ENCODE peak calls at places on chromosomes 6 and 20, in five cellular contexts. W is sigmoid colon, K is choroid plexus epithelial cell, S is left ventricle myocardium inferior, M is brain microvascular endothelial cell. G is an unnamed sample.

GRCh38 chr20:60138263-60139127 is 180.3 kb downstream of the CDH26 start:
- DNase-seq in W (no peak), K (peak), S (peak), M (peak), G (no peak)

GRCh38 chr6:126812651-126813050 is 305.8 kb upstream of the RSPO3 start:
- DNase-seq in W (no peak), K (peak), S (no peak), M (no peak), G (peak)

GRCh38 chr6:159978291-159979135 is 9.6 kb downstream of the IGF2R start:
- DNase-seq in W (peak), K (no peak), S (no peak), M (no peak), G (no peak)

GRCh38 chr6:33144373-33144772 is 47.9 kb downstream of the COL11A2 start:
- DNase-seq in W (no peak), K (no peak), S (no peak), M (no peak), G (peak)

GRCh38 chr6:48236375-48236774 is 125.4 kb upstream of the PTCHD4 start:
- DNase-seq in W (no peak), K (no peak), S (no peak), M (no peak), G (no peak)

GRCh38 chr20:53032021-53033001 is 60.2 kb downstream of the TSHZ2 start:
- DNase-seq in W (peak), K (peak), S (no peak), M (no peak), G (no peak)

GRCh38 chr20:5153612-5154542 is 27.1 kb downstream of the CDS2 start:
- DNase-seq in W (no peak), K (no peak), S (no peak), M (no peak), G (no peak)

GRCh38 chr20:35311409-35311808 is 19.2 kb upstream of the FAM83C start:
- DNase-seq in W (no peak), K (no peak), S (no peak), M (no peak), G (peak)

GRCh38 chr20:9279905-9280304 is 211.0 kb downstream of the PLCB4 start:
- DNase-seq in W (no peak), K (no peak), S (no peak), M (no peak), G (no peak)

GRCh38 chr6:108002365-108003221 is 44.6 kb upstream of the SEC63 start:
- DNase-seq in W (no peak), K (peak), S (no peak), M (peak), G (peak)

GRCh38 chr6:112502348-112503130 is 155.4 kb downstream of the RFPL4B start:
- DNase-seq in W (no peak), K (peak), S (no peak), M (no peak), G (peak)

GRCh38 chr6:83511901-83512681 is at the start of gene PRSS35:
- DNase-seq in W (no peak), K (peak), S (peak), M (peak), G (peak)

GRCh38 chr6:137776786-137777185 is 90.3 kb upstream of the TNFAIP3 start:
- DNase-seq in W (no peak), K (peak), S (no peak), M (peak), G (peak)

GRCh38 chr6:21033575-21034026 is 499.3 kb downstream of the CDKAL1 start:
- DNase-seq in W (peak), K (peak), S (peak), M (peak), G (peak)

GRCh38 chr6:140436023-140436811 is 1061.8 kb upstream of the CITED2 start:
- DNase-seq in W (no peak), K (peak), S (no peak), M (peak), G (peak)

GRCh38 chr20:45927071-45927878 is 7.2 kb upstream of the PCIF1 start:
- DNase-seq in W (no peak), K (no peak), S (no peak), M (no peak), G (no peak)
- TF ChIP-seq CTCF in W (no peak), K (no peak), S (no peak), M (no peak), G (no peak)

DNA sequence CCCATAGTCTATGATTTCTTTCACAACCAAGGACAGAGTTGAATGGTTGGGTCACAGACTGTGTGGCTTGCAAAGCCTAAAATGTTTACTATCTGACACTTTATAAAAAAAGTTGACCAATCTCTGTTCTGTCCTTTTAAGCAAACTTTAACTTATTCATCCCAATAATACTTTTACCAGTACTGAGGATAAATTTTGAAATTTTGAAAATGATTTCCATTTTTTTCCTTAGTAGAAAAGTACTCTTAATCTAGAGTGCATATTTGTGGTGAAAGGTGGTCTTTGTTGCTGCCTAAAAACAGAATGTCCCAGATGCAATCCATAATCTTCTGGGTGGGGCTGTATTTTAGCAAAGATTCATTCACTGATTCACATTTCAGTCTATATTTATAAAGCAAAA is 573.7 kb downstream of the COL12A1 start:
- DNase-seq in W (no peak), K (no peak), S (no peak), M (no peak), G (no peak)
- H3K4me3 ChIP-seq in W (no peak), K (no peak), S (no peak), M (no peak), G (no peak)

GRCh38 chr20:63087872-63088680 is 81.3 kb upstream of the BHLHE23 start:
- DNase-seq in W (peak), K (no peak), S (peak), M (no peak), G (no peak)

GRCh38 chr20:63090682-63091571 is 84.2 kb upstream of the BHLHE23 start:
- DNase-seq in W (peak), K (no peak), S (peak), M (no peak), G (no peak)

GRCh38 chr20:63090052-63090451 is 83.3 kb upstream of the BHLHE23 start:
- DNase-seq in W (peak), K (no peak), S (peak), M (no peak), G (no peak)

GRCh38 chr20:63087236-63087871 is 80.6 kb upstream of the BHLHE23 start:
- DNase-seq in W (peak), K (no peak), S (peak), M (no peak), G (no peak)

GRCh38 chr20:63089051-63089907 is 82.5 kb upstream of the BHLHE23 start:
- DNase-seq in W (peak), K (no peak), S (peak), M (no peak), G (no peak)
- TF ChIP-seq CTCF in W (no peak), K (no peak), S (no peak), M (no peak), G (no peak)

DNA sequence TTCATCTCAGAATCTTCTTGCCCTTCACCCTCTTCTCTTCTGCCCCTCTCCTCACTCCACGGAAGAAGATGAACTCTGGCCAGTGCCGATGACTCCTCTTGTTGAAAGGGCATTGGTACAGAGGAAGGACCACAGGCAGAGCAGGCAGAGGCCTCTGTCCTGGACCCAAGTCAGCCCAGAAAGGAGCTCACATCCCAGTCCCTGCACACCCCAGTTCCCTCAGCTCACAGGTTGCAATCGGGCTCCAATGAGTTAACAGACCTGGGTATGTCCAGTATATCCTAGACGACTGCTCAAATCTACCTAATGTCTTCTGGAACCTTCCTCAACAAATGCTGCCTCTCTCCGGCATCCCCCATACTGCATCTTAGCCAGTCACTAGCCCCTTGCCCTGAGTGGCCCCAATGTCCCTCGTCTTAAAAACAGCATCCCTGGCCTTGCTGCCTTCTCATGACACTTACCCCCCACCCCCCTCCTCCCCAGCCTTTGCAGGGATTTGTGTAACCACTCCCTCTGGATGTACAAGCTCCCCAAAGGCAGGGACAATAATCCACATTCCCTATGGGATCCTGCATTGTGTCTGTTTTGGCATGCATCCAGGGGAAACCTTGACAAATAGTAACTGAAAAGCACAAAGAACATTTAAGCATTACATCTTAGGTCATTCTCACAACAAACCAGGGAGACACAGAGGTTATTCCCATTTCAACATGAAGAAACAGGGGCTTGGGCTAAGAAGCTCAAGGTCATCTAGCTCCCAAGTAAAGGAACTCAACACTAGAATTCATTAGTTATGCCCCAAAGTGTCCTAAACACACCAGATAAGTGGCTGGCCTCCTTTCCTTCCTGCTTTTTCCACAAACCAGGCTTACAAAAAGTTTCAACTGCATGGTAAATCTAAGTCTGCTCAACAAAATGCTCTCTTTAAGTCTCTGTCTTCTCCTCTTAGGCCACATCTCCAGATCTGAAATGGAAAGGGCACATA is 45.1 kb downstream of the TRERF1 start:
- DNase-seq in W (no peak), K (peak), S (no peak), M (peak), G (peak)
- H3K4me3 ChIP-seq in W (no peak), K (no peak), S (peak), M (no peak), G (no peak)

GRCh38 chr6:53344993-53345392 is 3.8 kb downstream of the ELOVL5 start:
- DNase-seq in W (no peak), K (no peak), S (no peak), M (no peak), G (no peak)

GRCh38 chr6:53347921-53348435 is 772 bp downstream of the ELOVL5 start:
- DNase-seq in W (peak), K (peak), S (peak), M (peak), G (peak)

GRCh38 chr6:53349209-53349693 is 501 bp upstream of the ELOVL5 start:
- DNase-seq in W (no peak), K (no peak), S (no peak), M (no peak), G (no peak)

GRCh38 chr6:53347250-53347920 is 1.4 kb downstream of the ELOVL5 start:
- DNase-seq in W (no peak), K (peak), S (no peak), M (peak), G (peak)

DNA sequence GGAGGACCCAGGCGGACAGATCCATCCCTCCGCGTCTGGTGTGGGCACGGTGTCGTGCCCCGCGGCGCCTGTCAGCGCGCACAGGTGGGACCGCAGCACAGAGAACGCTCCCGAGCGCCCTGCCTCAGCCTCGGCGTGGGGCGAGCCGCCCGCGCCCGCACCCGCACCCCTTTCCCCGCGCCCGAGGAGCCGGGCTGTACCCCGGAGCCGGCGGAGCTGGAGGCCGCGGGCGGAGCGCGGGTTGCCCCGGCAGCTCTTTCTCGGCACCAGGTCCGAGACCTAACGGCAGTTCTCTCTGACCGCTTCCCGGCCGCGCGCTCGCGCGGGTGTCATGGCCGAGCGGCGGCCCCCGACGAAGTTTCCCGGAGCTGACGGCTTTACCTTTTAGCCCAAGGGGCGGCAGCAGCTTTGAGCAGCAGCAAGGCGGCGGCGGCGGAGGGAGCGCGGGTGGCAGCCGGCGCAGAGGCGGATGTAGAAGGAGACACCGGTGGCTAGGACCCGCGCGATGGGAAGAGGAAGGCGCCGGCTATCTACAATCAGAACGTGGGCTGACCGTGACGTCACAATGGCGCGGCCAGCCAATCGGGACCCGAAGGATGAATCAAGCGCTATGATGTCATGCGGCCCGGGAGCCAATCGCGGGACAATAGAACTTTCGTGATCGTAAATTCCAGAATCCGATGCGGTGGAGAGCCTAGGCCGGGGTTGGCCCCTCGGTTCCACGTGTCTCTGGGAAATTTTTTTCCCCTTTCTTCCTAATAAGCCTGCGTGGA is at the start of gene ELOVL5:
- DNase-seq in W (peak), K (peak), S (peak), M (peak), G (peak)
- TF ChIP-seq CTCF in W (no peak), K (no peak), S (peak), M (no peak), G (no peak)

DNA sequence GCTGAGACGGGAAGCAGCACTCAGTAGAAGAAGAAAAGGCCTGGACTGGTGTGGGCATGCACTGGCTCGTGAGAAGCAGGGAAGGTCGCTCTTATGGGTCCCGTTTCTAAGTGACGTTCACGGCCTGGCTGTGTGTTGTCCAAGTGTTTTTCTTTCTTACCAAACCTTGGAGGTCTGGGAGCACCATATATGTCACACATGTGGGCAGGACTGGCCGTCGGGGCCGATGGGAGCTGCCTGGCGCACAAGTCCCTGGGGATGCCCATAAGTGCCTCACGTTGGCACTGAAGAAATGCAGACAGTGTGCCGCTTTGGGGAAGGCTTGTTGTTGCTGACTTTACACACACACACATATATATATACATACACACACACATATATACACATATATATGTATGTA is 86.0 kb upstream of the DUSP22 start:
- DNase-seq in W (no peak), K (no peak), S (no peak), M (no peak), G (no peak)
- H3K4me3 ChIP-seq in W (no peak), K (no peak), S (no peak), M (no peak), G (no peak)

GRCh38 chr6:101016163-101016562 is 135.0 kb upstream of the ASCC3 start:
- DNase-seq in W (no peak), K (no peak), S (no peak), M (no peak), G (no peak)

GRCh38 chr6:101015541-101015940 is 134.4 kb upstream of the ASCC3 start:
- DNase-seq in W (no peak), K (no peak), S (no peak), M (no peak), G (no peak)

GRCh38 chr6:101013612-101014195 is 132.6 kb upstream of the ASCC3 start:
- DNase-seq in W (no peak), K (no peak), S (no peak), M (no peak), G (peak)

GRCh38 chr6:101021504-101021903 is 140.4 kb upstream of the ASCC3 start:
- DNase-seq in W (no peak), K (peak), S (no peak), M (no peak), G (no peak)

GRCh38 chr6:101018157-101018556 is 137.0 kb upstream of the ASCC3 start:
- DNase-seq in W (no peak), K (no peak), S (no peak), M (no peak), G (no peak)
- TF ChIP-seq CTCF in W (no peak), K (no peak), S (no peak), M (no peak), G (no peak)

DNA sequence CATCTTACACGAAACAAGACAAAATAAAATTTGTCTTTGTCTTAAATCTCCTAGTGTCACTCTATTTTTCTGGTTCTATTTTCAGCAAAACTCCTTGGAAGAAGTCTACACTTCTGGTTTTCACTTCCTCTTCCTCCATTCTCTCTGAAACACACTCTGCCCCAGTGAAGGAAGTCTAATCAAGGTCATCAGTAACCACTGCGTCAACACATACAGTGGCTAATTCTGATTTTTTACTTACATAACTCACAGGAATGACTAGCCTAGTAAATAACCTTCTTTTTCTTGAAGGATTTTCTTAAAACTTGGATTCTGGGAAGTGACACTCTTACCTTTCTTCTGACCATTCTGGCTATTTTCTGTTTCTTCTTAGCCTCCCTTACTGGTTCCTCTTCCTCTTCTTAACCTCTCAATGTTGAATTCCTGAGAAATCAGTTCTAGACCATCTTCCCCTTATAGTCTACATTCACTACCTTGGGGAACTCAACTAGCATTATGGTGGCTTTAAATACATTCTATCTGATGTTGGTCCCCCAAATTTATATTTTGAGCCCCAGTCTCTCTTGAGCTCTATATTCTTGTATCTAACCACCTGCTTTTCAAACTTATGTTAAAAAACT is 37.5 kb downstream of the AIG1 start:
- DNase-seq in W (no peak), K (no peak), S (no peak), M (no peak), G (no peak)
- H3K4me3 ChIP-seq in W (no peak), K (no peak), S (no peak), M (no peak), G (no peak)

GRCh38 chr20:16434087-16434664 is 139.1 kb downstream of the KIF16B start:
- DNase-seq in W (no peak), K (peak), S (peak), M (peak), G (no peak)
- TF ChIP-seq CTCF in W (no peak), K (peak), S (peak), M (peak), G (peak)

GRCh38 chr6:7389451-7390217 is at the start of the genes CAGE1 and RIOK1:
- DNase-seq in W (peak), K (peak), S (peak), M (peak), G (peak)
- H3K4me3 ChIP-seq in W (peak), K (peak), S (peak), M (peak), G (peak)